ENCODE peak calls at places on chromosomes 7 and 10, in six cellular contexts. U is ovary, Y is transverse colon, Q is GM12892, H is H54, K is thyroid gland. T is an unnamed sample.

GRCh38 chr10:42578019-42578418 is 60.4 kb downstream of the ZNF33B start:
- DNase-seq in K (peak; percentile 17), H (no peak), Q (no peak), Y (no peak), U (no peak), T (no peak)

GRCh38 chr7:74324499-74325229 is 35.5 kb downstream of the CLIP2 start:
- DNase-seq in Q (no peak), U (peak; percentile 37), K (no peak), H (no peak), Y (peak; percentile 23), T (no peak)

GRCh38 chr10:114174462-114175190 is 623 bp upstream of the CCDC186 start:
- DNase-seq in H (peak; percentile 24), K (peak; percentile 72), U (peak; percentile 36), Y (no peak), Q (no peak), T (no peak)

GRCh38 chr7:120059641-120060040 is 213.3 kb upstream of the KCND2 start:
- DNase-seq in K (no peak), H (no peak), Q (no peak), Y (no peak), U (no peak), T (no peak)

GRCh38 chr7:101159696-101160674 is 5.4 kb downstream of the VGF start:
- DNase-seq in K (no peak), Y (no peak), H (peak; percentile 89), Q (no peak), U (no peak), T (no peak)

GRCh38 chr7:67343566-67343965 is 346.9 kb downstream of the TYW1 start:
- DNase-seq in Q (no peak), U (no peak), H (no peak), Y (no peak), K (no peak), T (no peak)

GRCh38 chr10:51176976-51177690 is 102.8 kb downstream of the PRKG1 start:
- DNase-seq in Y (no peak), U (no peak), K (no peak), Q (no peak), H (no peak), T (no peak)

GRCh38 chr10:91137822-91138221 is 82.6 kb upstream of the PCGF5 start:
- DNase-seq in Q (no peak), H (no peak), K (peak; percentile 48), Y (no peak), U (no peak), T (no peak)

GRCh38 chr10:26593896-26594295 is 103.6 kb upstream of the PDSS1 start:
- DNase-seq in U (no peak), H (no peak), Y (peak; percentile 47), Q (no peak), K (no peak), T (no peak)

GRCh38 chr7:155973451-155973997 is 161.3 kb upstream of the SHH start:
- DNase-seq in Q (no peak), H (no peak), U (no peak), Y (no peak), K (no peak), T (no peak)

GRCh38 chr7:107982918-107983389 is 20.0 kb downstream of the LAMB1 start:
- DNase-seq in K (peak; percentile 30), Q (no peak), Y (no peak), H (no peak), U (no peak), T (no peak)

GRCh38 chr10:380313-380955 is 245.2 kb downstream of the ZMYND11 start:
- DNase-seq in U (no peak), Y (no peak), K (no peak), H (no peak), Q (no peak), T (no peak)

GRCh38 chr10:21020545-21020944 is 123.4 kb upstream of the NEBL start:
- DNase-seq in U (no peak), K (no peak), Q (peak; percentile 25), Y (peak; percentile 14), H (peak; percentile 38), T (peak; percentile 19)

GRCh38 chr7:78346824-78347223 is 548.3 kb downstream of the PHTF2 start:
- DNase-seq in U (no peak), Q (no peak), Y (no peak), K (no peak), H (no peak), T (no peak)

GRCh38 chr10:43622022-43622421 is 15.8 kb downstream of the ZNF485 start:
- DNase-seq in H (no peak), Y (peak; percentile 18), K (no peak), U (no peak), Q (no peak), T (no peak)

GRCh38 chr10:88150338-88150737 is 286.9 kb downstream of the PTEN start:
- DNase-seq in Y (no peak), Q (no peak), H (peak; percentile 54), U (no peak), K (no peak), T (no peak)

GRCh38 chr7:11648980-11649379 is 183.0 kb downstream of the THSD7A start:
- DNase-seq in U (no peak), H (no peak), Q (no peak), K (no peak), Y (no peak), T (no peak)

GRCh38 chr7:17495655-17496396 is 197.4 kb downstream of the AHR start:
- DNase-seq in K (no peak), Y (no peak), Q (no peak), H (no peak), U (no peak), T (no peak)

GRCh38 chr10:65719790-65720189 is 1206.0 kb upstream of the LRRTM3 start:
- DNase-seq in U (no peak), H (no peak), Y (no peak), Q (no peak), K (no peak), T (no peak)

GRCh38 chr10:122112625-122113160 is 123.7 kb downstream of the TACC2 start:
- DNase-seq in H (peak; percentile 66), U (peak; percentile 77), Y (peak; percentile 88), Q (no peak), K (peak; percentile 90), T (peak; percentile 72)
- TF ChIP-seq POLR2A in H (peak; percentile 67), U (peak; percentile 70), Y (peak; percentile 65), Q (no peak), K (peak; percentile 97), T (peak; percentile 56)

DNA sequence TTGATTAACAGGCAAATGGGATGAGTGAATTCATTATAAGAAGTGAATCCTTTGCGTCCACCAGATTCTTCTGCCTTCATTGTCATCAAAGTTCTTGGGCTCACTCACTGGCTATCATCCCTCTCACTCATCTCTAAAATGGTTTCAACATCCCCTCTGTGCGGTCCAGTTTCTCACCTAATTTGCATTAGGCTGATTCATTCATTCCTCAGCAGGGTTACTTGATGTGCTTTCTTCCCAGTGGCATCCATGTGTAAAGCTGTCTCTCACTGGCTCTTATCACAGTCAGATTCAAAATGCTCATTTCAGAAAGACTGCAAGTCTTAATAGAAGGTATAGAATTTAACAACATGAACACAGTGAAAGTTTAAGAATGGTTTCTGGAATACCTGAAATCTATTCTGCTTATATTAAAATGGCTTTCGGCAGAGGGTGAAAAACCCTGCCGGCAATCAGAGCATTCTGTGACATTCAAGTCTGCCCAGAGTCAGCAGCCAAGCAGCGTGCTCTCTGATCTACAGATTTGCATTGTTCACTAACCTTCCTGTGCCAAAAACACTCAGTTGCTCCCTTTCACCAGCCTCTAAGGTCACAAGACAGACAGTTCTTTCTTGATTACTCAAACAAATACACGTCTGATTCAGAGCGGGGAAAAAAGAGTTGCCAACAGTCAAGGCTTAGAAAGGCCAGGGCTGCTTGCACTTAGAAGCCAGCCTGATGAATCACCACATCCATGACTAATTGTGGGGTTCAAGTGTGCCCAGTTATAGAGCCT is 106.7 kb downstream of the TES start:
- DNase-seq in Y (no peak), H (peak; percentile 19), K (peak; percentile 50), Q (no peak), U (peak; percentile 19), T (peak; percentile 99)
- TF ChIP-seq POLR2A in Y (no peak), H (no peak), K (no peak), Q (no peak), U (no peak), T (no peak)

GRCh38 chr7:99734987-99735386 is at the start of gene CYP3A7:
- DNase-seq in Y (no peak), K (no peak), H (no peak), Q (no peak), U (no peak), T (no peak)
- TF ChIP-seq POLR2A in Y (no peak), K (no peak), H (no peak), Q (no peak), U (no peak), T (no peak)

DNA sequence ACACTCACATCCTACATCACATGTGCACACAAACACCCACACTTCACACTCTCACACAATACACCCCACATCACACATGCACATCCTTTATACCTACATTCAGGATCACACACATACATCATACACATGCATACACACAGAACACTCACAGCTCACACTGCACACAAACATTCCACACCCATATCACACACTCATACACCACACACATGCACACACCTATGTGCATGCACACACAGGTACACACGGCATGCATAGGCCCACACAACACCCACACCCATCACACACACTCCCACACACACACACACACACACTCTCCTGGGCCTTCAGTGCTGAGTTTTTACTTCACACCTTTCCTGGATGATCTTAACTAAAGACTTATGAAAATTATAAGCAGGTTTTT is 220.5 kb downstream of the DNAJB6 start:
- DNase-seq in U (no peak), Q (no peak), Y (no peak), K (no peak), H (no peak), T (no peak)
- TF ChIP-seq POLR2A in U (no peak), Q (no peak), Y (no peak), K (no peak), H (no peak), T (no peak)

DNA sequence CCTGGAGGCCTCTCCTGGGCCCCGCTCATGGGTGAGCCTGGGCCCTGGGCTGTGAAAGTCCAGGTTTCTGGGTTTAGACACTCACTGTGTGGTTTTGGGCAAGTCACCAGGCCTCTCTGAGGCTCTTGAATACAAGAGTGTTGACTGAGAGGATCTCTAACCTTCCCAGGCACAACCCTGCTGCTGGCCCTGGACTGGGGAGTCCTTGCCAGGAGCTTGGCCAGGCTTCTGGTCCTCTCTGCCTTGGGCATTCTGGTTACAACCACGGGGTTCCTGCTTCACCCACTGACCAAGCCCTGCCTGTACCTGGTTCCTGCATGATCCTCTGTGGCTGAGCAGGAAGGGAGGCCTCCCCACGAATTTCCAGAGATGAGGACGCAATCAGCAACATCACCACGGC is 63.6 kb upstream of the COL13A1 start:
- DNase-seq in H (no peak), Q (no peak), U (no peak), Y (no peak), K (no peak), T (no peak)
- TF ChIP-seq POLR2A in H (no peak), Q (no peak), U (no peak), Y (no peak), K (no peak), T (no peak)

T was measured in HCT116.